ENCODE peak calls at places on chromosomes 4 and X, in five cellular contexts. W is mammary epithelial cell, B is endothelial cell of umbilical vein, S is GM23248, X is Karpas-422. F is an unnamed sample.

GRCh38 chrX:48515842-48516241 is 5.8 kb upstream of the EBP start:
- DNase-seq in W (no peak), B (no peak), S (no peak), X (no peak), F (no peak)

GRCh38 chr4:40579983-40580382 is 49.7 kb downstream of the RBM47 start:
- DNase-seq in W (peak; percentile 54), B (no peak), S (peak; percentile 82), X (no peak), F (peak; percentile 95)

GRCh38 chr4:124253080-124253479 is 459.5 kb downstream of the ANKRD50 start:
- DNase-seq in W (no peak), B (no peak), S (no peak), X (no peak), F (no peak)

GRCh38 chrX:119654112-119654531 is 38.8 kb downstream of the SEPTIN6 start:
- DNase-seq in W (no peak), B (no peak), S (peak; percentile 43), X (no peak), F (peak; percentile 50)

GRCh38 chr4:2900701-2901100 is 57.1 kb downstream of the ADD1 start:
- DNase-seq in W (no peak), B (no peak), S (no peak), X (no peak), F (no peak)

GRCh38 chr4:117610706-117611308 is 423.5 kb upstream of the NDST3 start:
- DNase-seq in W (no peak), B (no peak), S (no peak), X (no peak), F (no peak)

GRCh38 chr4:107034091-107034698 is 1.9 kb downstream of the DKK2 start:
- DNase-seq in W (no peak), B (peak; percentile 52), S (peak; percentile 74), X (no peak), F (peak; percentile 50)

GRCh38 chrX:111608724-111609123 is 72.2 kb upstream of the ALG13 start:
- DNase-seq in W (no peak), B (no peak), S (no peak), X (no peak), F (no peak)

GRCh38 chr4:120921456-120922389 is 803 bp downstream of the PRDM5 start:
- DNase-seq in W (peak; percentile 65), B (peak; percentile 68), S (peak; percentile 84), X (no peak), F (peak; percentile 80)

GRCh38 chr4:7971881-7972500 is 32.3 kb upstream of the AFAP1 start:
- DNase-seq in W (peak; percentile 60), B (no peak), S (peak; percentile 37), X (no peak), F (no peak)

GRCh38 chr4:38723726-38724506 is 58.9 kb downstream of the TLR10 start:
- DNase-seq in W (no peak), B (no peak), S (peak; percentile 13), X (no peak), F (peak; percentile 53)

GRCh38 chr4:168769416-168769815 is 240.6 kb downstream of the CBR4 start:
- DNase-seq in W (peak; percentile 43), B (peak; percentile 72), S (peak; percentile 30), X (no peak), F (peak; percentile 58)

GRCh38 chrX:134512566-134512965 is 52.6 kb downstream of the HPRT1 start:
- DNase-seq in W (peak; percentile 88), B (peak; percentile 47), S (peak; percentile 76), X (peak; percentile 51), F (peak; percentile 86)

GRCh38 chr4:212438-213174 is 88.3 kb downstream of the ZNF718 start:
- DNase-seq in W (peak; percentile 77), B (peak; percentile 88), S (peak; percentile 90), X (no peak), F (peak; percentile 92)

GRCh38 chrX:143669395-143669794 is 33.5 kb upstream of the SLITRK4 start:
- DNase-seq in W (peak; percentile 24), B (no peak), S (peak; percentile 28), X (peak; percentile 55), F (no peak)

GRCh38 chrX:150933945-150934350 is 35.5 kb upstream of the CD99L2 start:
- DNase-seq in W (no peak), B (no peak), S (peak; percentile 3), X (no peak), F (peak; percentile 40)

GRCh38 chr4:32775049-32775448 is 2054.9 kb downstream of the PCDH7 start:
- DNase-seq in W (no peak), B (no peak), S (no peak), X (peak; percentile 41), F (peak; percentile 0)

GRCh38 chrX:129665916-129666644 is 11.3 kb upstream of the APLN start:
- DNase-seq in W (peak; percentile 60), B (peak; percentile 87), S (peak; percentile 83), X (no peak), F (peak; percentile 83)

GRCh38 chrX:135003876-135004623 is 13.3 kb downstream of the SMIM10 start:
- DNase-seq in W (peak; percentile 81), B (peak; percentile 90), S (peak; percentile 93), X (peak; percentile 96), F (peak; percentile 90)

GRCh38 chr4:3256230-3257124 is 7.5 kb downstream of the MSANTD1 start:
- DNase-seq in W (no peak), B (no peak), S (no peak), X (no peak), F (no peak)

GRCh38 chr4:26020083-26020668 is 106.2 kb downstream of the SMIM20 start:
- DNase-seq in W (peak; percentile 13), B (no peak), S (peak; percentile 91), X (peak; percentile 46), F (peak; percentile 89)

GRCh38 chr4:2982012-2982411 is 18.6 kb downstream of the GRK4 start:
- DNase-seq in W (no peak), B (no peak), S (no peak), X (no peak), F (no peak)

GRCh38 chr4:102244878-102245535 is 100.3 kb downstream of the SLC39A8 start:
- DNase-seq in W (no peak), B (no peak), S (no peak), X (no peak), F (no peak)

GRCh38 chr4:36013206-36013605 is 231.1 kb downstream of the ARAP2 start:
- DNase-seq in W (no peak), B (no peak), S (no peak), X (no peak), F (no peak)

GRCh38 chr4:91436556-91436955 is 867.2 kb upstream of the GRID2 start:
- DNase-seq in W (no peak), B (no peak), S (no peak), X (no peak), F (no peak)

GRCh38 chr4:129545599-129546278 is 449.8 kb downstream of the C4orf33 start:
- DNase-seq in W (peak; percentile 29), B (peak; percentile 97), S (no peak), X (no peak), F (peak; percentile 43)

GRCh38 chr4:25966171-25966570 is 52.2 kb downstream of the SMIM20 start:
- DNase-seq in W (no peak), B (no peak), S (no peak), X (no peak), F (peak; percentile 54)

GRCh38 chr4:1002631-1003251 is 8.7 kb upstream of the FGFRL1 start:
- DNase-seq in W (no peak), B (no peak), S (peak; percentile 23), X (no peak), F (no peak)

GRCh38 chrX:12170755-12171154 is 32.5 kb downstream of the FRMPD4 start:
- DNase-seq in W (no peak), B (no peak), S (no peak), X (no peak), F (no peak)

GRCh38 chrX:47643926-47644325 is 6.4 kb downstream of the ELK1 start:
- DNase-seq in W (no peak), B (peak; percentile 40), S (peak; percentile 41), X (peak; percentile 55), F (peak; percentile 21)

GRCh38 chr4:4361883-4362282 is 25.0 kb upstream of the NSG1 start:
- DNase-seq in W (no peak), B (no peak), S (no peak), X (no peak), F (no peak)

GRCh38 chr4:4364486-4365208 is 22.3 kb upstream of the NSG1 start:
- DNase-seq in W (no peak), B (no peak), S (no peak), X (no peak), F (no peak)

GRCh38 chr4:4358093-4358840 is 28.6 kb upstream of the NSG1 start:
- DNase-seq in W (no peak), B (no peak), S (no peak), X (no peak), F (no peak)

GRCh38 chr4:4364061-4364460 is 22.8 kb upstream of the NSG1 start:
- DNase-seq in W (no peak), B (no peak), S (no peak), X (no peak), F (no peak)

GRCh38 chr4:4362991-4363697 is 23.8 kb upstream of the NSG1 start:
- DNase-seq in W (no peak), B (no peak), S (peak; percentile 56), X (peak; percentile 50), F (no peak)
- H3K4me2 ChIP-seq in W (no peak overlapping the region), B (no peak overlapping the region), S (no peak overlapping the region), X (no peak overlapping the region), F (no peak overlapping the region)

DNA sequence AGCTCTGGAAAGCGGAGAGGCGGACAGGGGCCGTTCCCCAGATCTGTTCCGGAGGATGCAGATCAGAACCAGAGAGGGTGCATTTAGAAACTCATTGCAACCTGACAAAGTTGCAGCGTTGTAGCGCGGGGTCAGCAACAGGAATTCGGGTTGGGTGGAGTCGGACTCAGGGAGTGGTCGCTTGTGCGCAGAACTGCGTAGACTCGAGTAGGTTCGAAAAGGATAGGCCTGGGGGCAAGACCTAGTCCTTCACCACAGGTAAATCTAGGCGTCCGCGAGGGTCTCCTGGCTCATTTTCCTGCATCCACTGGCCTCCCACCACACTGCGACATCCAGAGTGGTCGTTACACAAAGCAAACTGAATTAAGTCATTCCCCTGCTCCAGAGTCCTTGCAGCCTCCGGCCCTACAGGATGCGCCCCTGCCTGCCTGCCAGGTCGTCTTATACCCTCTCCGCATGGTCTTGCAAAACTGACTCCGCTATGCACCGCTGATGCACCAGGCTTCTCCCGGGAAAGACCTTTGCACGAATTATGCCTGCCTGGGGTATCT is 4.7 kb upstream of the ZNF518B start:
- DNase-seq in W (no peak), B (no peak), S (no peak), X (no peak), F (no peak)
- H2AFZ ChIP-seq in W (peak overlapping the region; percentile 59), B (peak overlapping the region; percentile 55), S (peak overlapping the region; percentile 74), X (no peak overlapping the region), F (no peak overlapping the region)

GRCh38 chr4:121953860-121954259 is 2.0 kb upstream of the TRPC3 start:
- DNase-seq in W (no peak), B (no peak), S (no peak), X (no peak), F (no peak)

GRCh38 chr4:121950212-121950679 is 1.6 kb downstream of the TRPC3 start:
- DNase-seq in W (peak; percentile 16), B (peak; percentile 56), S (peak; percentile 65), X (peak; percentile 80), F (peak; percentile 79)

GRCh38 chr4:121951570-121952110 is at the start of gene TRPC3:
- DNase-seq in W (peak; percentile 15), B (peak; percentile 6), S (peak; percentile 58), X (no peak), F (peak; percentile 20)

GRCh38 chr4:121950680-121951569 is 935 bp downstream of the TRPC3 start:
- DNase-seq in W (no peak), B (peak; percentile 13), S (peak; percentile 50), X (no peak), F (peak; percentile 16)

GRCh38 chr4:121952290-121952689 is 430 bp upstream of the TRPC3 start:
- DNase-seq in W (no peak), B (no peak), S (no peak), X (no peak), F (no peak)
- H3K4me3 ChIP-seq in W (no peak overlapping the region), B (no peak overlapping the region), S (peak overlapping the region; percentile 73), X (no peak overlapping the region), F (peak overlapping the region; percentile 59)

GRCh38 chr4:140666889-140667614 is 89.1 kb downstream of the TBC1D9 start:
- DNase-seq in W (no peak), B (no peak), S (no peak), X (no peak), F (no peak)
- H3K4me2 ChIP-seq in W (no peak overlapping the region), B (no peak overlapping the region), S (no peak overlapping the region), X (no peak overlapping the region), F (no peak overlapping the region)

F was measured in fibroblast of lung.